ENCODE peak calls at places on chromosomes 1 and 21, in six cellular contexts. Q is activated gamma-delta T cell treated with Interleukin-2 at 50 U/mL for 16 hours; A is stimulated activated CD8-positive, alpha-beta memory T cell treated with anti-CD3 and anti-CD28 coated beads, Interleukin-7, amount 100 ng/mL, for 1 hour; M is NCI-H2081; T is COR-L47; Y is caudate nucleus. B is an unnamed sample.

GRCh38 chr21:46297311-46298082 is 11.4 kb downstream of the YBEY start:
- DNase-seq in Q (no peak), Y (no peak), T (no peak), A (no peak), M (no peak), B (no peak)

GRCh38 chr1:227333423-227333822 is 15.1 kb upstream of the CDC42BPA start:
- DNase-seq in Q (no peak), M (no peak), T (no peak), Y (no peak), A (no peak), B (no peak)

GRCh38 chr1:84835169-84835568 is 57.8 kb downstream of the LPAR3 start:
- DNase-seq in Y (no peak), A (no peak), M (no peak), Q (no peak), T (no peak), B (no peak)

GRCh38 chr1:228009116-228009827 is 2.5 kb downstream of the WNT3A start:
- DNase-seq in T (peak), Q (no peak), A (no peak), Y (no peak), M (no peak), B (no peak)

GRCh38 chr21:34037446-34037845 is 35.9 kb upstream of the MRPS6 start:
- DNase-seq in M (no peak), Y (no peak), Q (no peak), T (no peak), A (no peak), B (no peak)

GRCh38 chr1:214570442-214570841 is 19.0 kb upstream of the PTPN14 start:
- DNase-seq in Q (no peak), Y (no peak), A (no peak), M (no peak), T (no peak), B (no peak)

GRCh38 chr1:86441581-86441980 is 17.6 kb downstream of the CLCA2 start:
- DNase-seq in T (no peak), Q (peak), A (no peak), Y (no peak), M (no peak), B (no peak)

GRCh38 chr1:111906816-111907215 is 82.7 kb downstream of the KCND3 start:
- DNase-seq in T (no peak), Q (no peak), Y (no peak), M (no peak), A (no peak), B (no peak)

GRCh38 chr1:114153621-114154145 is at the start of gene SYT6:
- DNase-seq in T (peak), Y (no peak), Q (no peak), A (no peak), M (no peak), B (peak)

GRCh38 chr1:116345830-116346229 is 27.2 kb upstream of the ATP1A1 start:
- DNase-seq in Q (peak), A (no peak), Y (peak), M (no peak), T (peak), B (peak)

GRCh38 chr1:154157520-154158306 is 2.8 kb upstream of the NUP210L start:
- DNase-seq in Q (peak), Y (peak), M (no peak), T (no peak), A (peak), B (no peak)

GRCh38 chr1:58548381-58548780 is 1.9 kb upstream of the OMA1 start:
- DNase-seq in Y (no peak), T (no peak), Q (no peak), A (no peak), M (no peak), B (no peak)

B was measured in NCI-H1105 treated with DMSO at 0.1 percent for 48 hours.